ENCODE peak calls at places on chromosome 11, in six cellular contexts. Z is H54, B is stomach, P is ovary, K is adrenal gland, G is spleen. M is an unnamed sample.

GRCh38 chr11:126265801-126266200 is 2.9 kb downstream of the SRPRA start:
- DNase-seq in G (no peak), P (no peak), Z (no peak), B (no peak), K (no peak), M (no peak)

GRCh38 chr11:67698247-67698646 is 23.8 kb upstream of the ALDH3B2 start:
- DNase-seq in G (no peak), K (no peak), B (no peak), Z (no peak), P (no peak), M (peak)

GRCh38 chr11:122267602-122268001 is 151.6 kb upstream of the BLID start:
- DNase-seq in K (no peak), P (no peak), Z (no peak), G (no peak), B (no peak), M (peak)

GRCh38 chr11:130208241-130209127 is 48.9 kb downstream of the ST14 start:
- DNase-seq in P (no peak), K (peak), G (peak), Z (no peak), B (peak), M (no peak)

GRCh38 chr11:76604652-76605241 is 65.8 kb downstream of the LRRC32 start:
- DNase-seq in P (peak), K (peak), Z (no peak), B (peak), G (no peak), M (no peak)

GRCh38 chr11:104476454-104476853 is 312.5 kb upstream of the PDGFD start:
- DNase-seq in K (no peak), Z (no peak), G (no peak), B (no peak), P (no peak), M (no peak)

GRCh38 chr11:120471131-120471530 is 40.4 kb upstream of the GRIK4 start:
- DNase-seq in B (no peak), K (no peak), P (no peak), Z (no peak), G (no peak), M (no peak)

GRCh38 chr11:36131719-36132349 is 157.4 kb downstream of the COMMD9 start:
- DNase-seq in G (no peak), K (peak), Z (no peak), P (peak), B (peak), M (peak)

GRCh38 chr11:33868646-33869461 is 23.0 kb downstream of the LMO2 start:
- DNase-seq in P (no peak), Z (no peak), B (no peak), G (peak), K (no peak), M (peak)

GRCh38 chr11:76208829-76209670 is 2.7 kb upstream of the WNT11 start:
- DNase-seq in Z (peak), B (peak), G (peak), P (peak), K (peak), M (peak)

GRCh38 chr11:120540744-120541143 is 29.2 kb downstream of the GRIK4 start:
- DNase-seq in Z (no peak), K (no peak), B (no peak), P (no peak), G (no peak), M (no peak)

DNA sequence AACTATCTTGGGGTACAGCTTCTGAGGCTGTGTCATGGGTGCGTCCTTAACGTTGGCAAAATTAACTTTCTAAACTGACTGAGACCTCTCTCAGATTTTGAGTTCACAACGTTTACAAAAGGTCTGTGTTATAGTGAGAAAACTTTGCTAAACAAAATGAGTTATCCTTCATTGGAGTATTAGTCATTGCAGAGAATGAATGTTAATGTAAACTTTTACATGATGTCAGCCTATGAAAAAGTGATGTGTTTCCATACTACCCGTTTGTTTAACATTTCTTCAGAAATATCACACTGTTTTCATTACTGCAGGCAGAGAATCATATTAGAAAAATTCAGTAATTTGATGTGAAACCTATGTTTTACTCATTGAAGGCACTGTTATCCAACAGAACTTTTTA is 32.1 kb downstream of the HSD17B12 start:
- DNase-seq in G (no peak), P (no peak), K (no peak), Z (no peak), B (no peak), M (no peak)
- TF ChIP-seq POLR2A in G (no peak), P (no peak), K (no peak), Z (no peak), B (no peak), M (no peak)

GRCh38 chr11:16976360-16976759 is 37.9 kb downstream of the PLEKHA7 start:
- DNase-seq in Z (no peak), B (no peak), G (no peak), K (no peak), P (no peak), M (no peak)
- TF ChIP-seq POLR2A in Z (no peak), B (no peak), G (no peak), K (no peak), P (no peak), M (no peak)

GRCh38 chr11:12090761-12091261 is 19.6 kb upstream of the MICAL2 start:
- DNase-seq in P (no peak), K (no peak), B (peak), Z (no peak), G (no peak), M (no peak)
- TF ChIP-seq POLR2A in P (no peak), K (no peak), B (no peak), Z (no peak), G (no peak), M (no peak)

DNA sequence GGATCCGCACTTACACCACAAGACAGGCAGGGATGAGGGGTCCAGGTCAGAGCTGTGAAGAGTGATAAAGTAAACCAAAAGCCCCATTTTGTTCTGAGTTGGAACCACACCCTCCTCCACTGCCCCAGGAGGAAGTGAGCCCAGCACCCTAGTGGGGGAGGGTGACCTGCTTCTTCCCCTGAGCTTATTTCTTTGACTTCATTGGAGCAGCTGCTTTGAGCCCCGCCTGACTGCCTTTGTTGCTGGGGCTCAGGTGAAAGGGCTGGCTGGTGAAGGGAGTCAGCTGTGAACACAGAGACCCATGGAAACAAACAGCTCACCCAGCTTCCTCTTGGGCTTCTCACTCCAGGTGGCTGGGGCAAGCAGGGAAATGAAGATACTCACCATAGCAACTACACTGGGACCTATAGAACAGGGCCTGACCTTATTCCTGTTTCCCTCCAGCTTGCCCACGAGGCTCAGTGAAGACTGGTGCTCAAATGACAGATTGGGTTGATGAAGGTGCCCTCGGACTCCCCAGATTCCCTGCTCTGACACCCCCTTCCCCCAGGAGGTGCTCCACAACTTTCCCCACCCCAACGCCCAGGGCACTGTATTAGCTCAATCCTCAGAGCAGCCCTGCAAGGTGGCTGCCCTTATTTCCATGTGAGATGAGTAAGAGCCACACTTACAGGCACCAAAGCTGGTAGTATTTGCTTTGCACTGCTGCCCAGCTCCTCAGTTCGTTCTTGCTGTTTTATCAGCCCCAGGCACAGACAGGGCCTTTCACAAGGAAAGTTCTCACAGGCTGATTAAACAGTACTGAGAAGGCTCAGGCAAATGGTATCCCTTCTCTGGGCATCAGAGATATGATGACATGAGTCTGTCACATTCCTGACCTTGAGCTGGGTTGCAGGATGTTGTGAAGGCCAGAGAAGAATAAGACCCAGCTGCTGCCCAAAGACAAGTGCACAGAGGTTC is 2.4 kb downstream of the UCP2 start:
- DNase-seq in G (peak), Z (no peak), K (no peak), P (no peak), B (peak), M (peak)
- TF ChIP-seq POLR2A in G (no peak), Z (no peak), K (no peak), P (no peak), B (no peak), M (peak)

GRCh38 chr11:115925568-115925904 is 421.3 kb upstream of the CADM1 start:
- DNase-seq in P (no peak), B (no peak), G (no peak), Z (no peak), K (no peak), M (no peak)
- TF ChIP-seq POLR2A in P (no peak), B (no peak), G (no peak), Z (no peak), K (no peak), M (no peak)

GRCh38 chr11:59171508-59172322 is at the start of gene DTX4:
- DNase-seq in B (peak), Z (peak), K (peak), G (peak), P (peak), M (peak)
- TF ChIP-seq POLR2A in B (no peak), Z (no peak), K (peak), G (no peak), P (peak), M (no peak)

M was measured in erythroblast.